ENCODE peak calls at places on chromosomes 12 and 14, in ten cellular contexts. U is breast epithelium, L is uterus, X is transverse colon, R is Peyer's patch, Y is body of pancreas, W is HCT116, G is heart left ventricle, J is sigmoid colon, V is endothelial cell of umbilical vein. E is an unnamed sample. For H3K36me3, the result is how much of the 10 kb centered on the place peaks cover.

GRCh38 chr12:106115450-106115849 is 23.3 kb downstream of the NUAK1 start:
- DNase-seq in L (peak), V (no peak), G (peak), W (no peak), R (no peak), J (no peak), X (no peak), U (no peak), Y (no peak), E (no peak)

GRCh38 chr14:61065671-61066070 is 84.6 kb downstream of the SLC38A6 start:
- DNase-seq in V (no peak), G (no peak), L (no peak), R (no peak), W (no peak), Y (no peak), J (no peak), X (no peak), U (no peak), E (no peak)

GRCh38 chr14:20415723-20416622 is 2.7 kb upstream of the TEP1 start:
- DNase-seq in G (no peak), V (peak), W (peak), U (no peak), X (peak), R (peak), Y (no peak), L (no peak), J (no peak), E (no peak)

GRCh38 chr12:84375472-84375871 is 537.1 kb downstream of the SLC6A15 start:
- DNase-seq in J (no peak), R (no peak), U (no peak), V (no peak), G (no peak), X (no peak), L (no peak), Y (no peak), W (no peak), E (no peak)

GRCh38 chr12:78035913-78036658 is 205.4 kb downstream of the NAV3 start:
- DNase-seq in J (no peak), Y (no peak), G (no peak), W (no peak), L (peak), R (no peak), V (no peak), U (no peak), X (no peak), E (no peak)

GRCh38 chr12:6790496-6791150 is 1.3 kb downstream of the CD4 start:
- DNase-seq in V (no peak), L (no peak), G (no peak), Y (no peak), X (no peak), J (no peak), W (no peak), U (no peak), R (no peak), E (no peak)

GRCh38 chr14:32469388-32470160 is 140.5 kb downstream of the AKAP6 start:
- DNase-seq in J (no peak), Y (no peak), R (no peak), W (peak), L (no peak), X (no peak), U (no peak), G (no peak), V (peak), E (no peak)

GRCh38 chr12:1553987-1554982 is 40.1 kb downstream of the FBXL14 start:
- DNase-seq in L (no peak), R (no peak), G (no peak), U (no peak), W (no peak), J (no peak), V (no peak), X (peak), Y (no peak), E (no peak)

GRCh38 chr12:114396153-114396868 is 9.6 kb downstream of the TBX5 start:
- DNase-seq in W (no peak), J (peak), Y (no peak), X (no peak), V (no peak), G (no peak), U (no peak), L (no peak), R (no peak), E (no peak)

GRCh38 chr12:40325349-40325960 is 100.7 kb downstream of the LRRK2 start:
- DNase-seq in V (peak), R (no peak), Y (no peak), X (no peak), U (no peak), L (no peak), G (no peak), J (no peak), W (peak), E (no peak)

GRCh38 chr12:124961055-124961454 is 27.9 kb downstream of the DHX37 start:
- DNase-seq in R (no peak), G (no peak), X (no peak), U (no peak), V (no peak), W (no peak), J (no peak), L (no peak), Y (no peak), E (no peak)

GRCh38 chr14:28603606-28604005 is 163.0 kb upstream of the FOXG1 start:
- DNase-seq in U (peak), Y (no peak), G (no peak), V (no peak), X (no peak), R (no peak), L (no peak), J (no peak), W (no peak), E (no peak)

GRCh38 chr12:2267624-2268477 is 215.1 kb downstream of the CACNA1C start:
- DNase-seq in U (peak), X (no peak), J (peak), L (no peak), R (no peak), W (no peak), Y (no peak), G (no peak), V (no peak), E (no peak)

GRCh38 chr14:104294983-104295680 is 156.7 kb downstream of the KIF26A start:
- DNase-seq in L (no peak), J (peak), G (peak), V (no peak), X (peak), Y (peak), W (no peak), U (no peak), R (no peak), E (no peak)

GRCh38 chr14:75876526-75876925 is 105.3 kb downstream of the TGFB3 start:
- DNase-seq in Y (peak), L (no peak), J (no peak), R (no peak), W (no peak), U (no peak), V (no peak), G (no peak), X (no peak), E (no peak)

GRCh38 chr12:39440781-39441180 is 2.1 kb downstream of the KIF21A start:
- DNase-seq in W (no peak), R (no peak), X (no peak), V (no peak), G (no peak), U (no peak), Y (no peak), J (no peak), L (no peak), E (no peak)

GRCh38 chr12:25906651-25907340 is 51.7 kb upstream of the RASSF8 start:
- DNase-seq in V (no peak), W (no peak), J (no peak), U (no peak), L (no peak), X (no peak), Y (no peak), R (no peak), G (no peak), E (no peak)

GRCh38 chr12:1047898-1048660 is 57.1 kb downstream of the ERC1 start:
- DNase-seq in V (peak), G (no peak), U (peak), J (no peak), X (no peak), Y (no peak), R (no peak), L (no peak), W (no peak), E (no peak)

GRCh38 chr12:121578230-121579189 is 2.3 kb downstream of the KDM2B start:
- DNase-seq in U (no peak), R (peak), W (no peak), Y (peak), J (peak), L (peak), V (peak), X (peak), G (no peak), E (no peak)

GRCh38 chr12:6146951-6147350 is 22.5 kb upstream of the VWF start:
- DNase-seq in J (no peak), G (no peak), X (no peak), L (no peak), V (no peak), W (no peak), Y (no peak), U (no peak), R (no peak), E (no peak)

GRCh38 chr14:45198551-45198950 is 54.5 kb downstream of the MIS18BP1 start:
- DNase-seq in W (no peak), X (no peak), U (peak), V (no peak), L (no peak), G (no peak), R (no peak), J (no peak), Y (no peak), E (no peak)

GRCh38 chr12:49446571-49446970 is 79.3 kb downstream of the SPATS2 start:
- DNase-seq in L (no peak), Y (no peak), J (no peak), W (no peak), G (no peak), X (no peak), U (no peak), V (no peak), R (no peak), E (no peak)

GRCh38 chr14:24818054-24818822 is 184.2 kb upstream of the GZMB start:
- DNase-seq in W (no peak), Y (peak), U (no peak), X (peak), G (no peak), R (no peak), V (peak), J (no peak), L (no peak), E (no peak)

GRCh38 chr12:50612882-50613281 is 108.1 kb downstream of the DIP2B start:
- DNase-seq in J (no peak), R (no peak), G (no peak), V (no peak), W (no peak), X (no peak), Y (no peak), L (no peak), U (no peak), E (no peak)

GRCh38 chr14:77615231-77616132 is 955 bp downstream of the SPTLC2 start:
- DNase-seq in Y (peak), L (no peak), G (no peak), R (no peak), W (no peak), V (peak), U (no peak), X (peak), J (no peak), E (no peak)

GRCh38 chr12:47818701-47819543 is 781 bp downstream of the HDAC7 start:
- DNase-seq in X (peak), V (peak), G (peak), L (peak), Y (peak), R (peak), U (peak), W (no peak), J (peak), E (no peak)
- TF ChIP-seq POLR2A in X (peak), V (peak), G (peak), L (no peak), Y (peak), R (no peak), U (no peak), W (no peak), J (no peak), E (peak)

DNA sequence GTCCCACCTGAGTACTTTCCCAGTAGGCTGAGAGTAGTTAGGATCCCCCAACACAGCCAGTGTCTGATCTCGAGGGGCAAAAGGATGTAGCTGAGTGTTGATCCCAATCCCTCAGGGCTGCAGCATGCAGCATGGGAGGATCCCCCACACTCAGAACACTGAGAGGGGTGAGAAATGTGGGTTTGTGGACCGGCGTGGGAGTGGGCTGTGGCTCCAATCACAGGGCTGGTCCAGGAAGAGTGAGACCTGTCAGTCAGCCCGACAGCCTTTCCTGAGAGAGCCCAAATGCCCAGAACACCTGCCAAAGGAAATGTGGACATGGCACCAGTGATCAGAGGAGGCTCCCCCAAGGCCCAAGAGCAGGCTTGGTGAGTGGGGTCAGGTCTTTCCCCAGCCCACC is 228.3 kb upstream of the MGAT4C start:
- DNase-seq in U (no peak), V (no peak), R (no peak), G (no peak), Y (no peak), L (no peak), X (no peak), W (no peak), J (peak), E (no peak)
- TF ChIP-seq CTCF in U (no peak), V (no peak), R (no peak), G (no peak), Y (no peak), L (no peak), X (no peak), W (no peak), J (no peak), E (no peak)

GRCh38 chr14:65092340-65092739 is 10.0 kb downstream of the MAX start:
- DNase-seq in R (no peak), V (no peak), Y (no peak), G (no peak), W (no peak), U (no peak), L (no peak), J (no peak), X (no peak), E (no peak)

GRCh38 chr14:65100905-65101541 is 1.3 kb downstream of the MAX start:
- DNase-seq in J (no peak), L (no peak), W (no peak), X (no peak), V (peak), Y (no peak), R (no peak), U (no peak), G (no peak), E (no peak)

GRCh38 chr14:65098586-65098985 is 3.7 kb downstream of the MAX start:
- DNase-seq in U (no peak), W (no peak), L (no peak), G (no peak), R (no peak), J (no peak), Y (no peak), X (no peak), V (peak), E (no peak)

GRCh38 chr14:65095633-65096205 is 6.6 kb downstream of the MAX start:
- DNase-seq in J (peak), L (peak), Y (peak), U (peak), R (no peak), G (peak), V (peak), X (peak), W (no peak), E (no peak)

GRCh38 chr14:65096323-65097089 is 5.8 kb downstream of the MAX start:
- DNase-seq in Y (no peak), V (no peak), R (no peak), U (no peak), J (no peak), W (no peak), L (no peak), X (no peak), G (no peak), E (no peak)
- H3K36me3 ChIP-seq in Y (under half), V (under half), R (under half), U (under half), J (under half), W (under half), L (under half), X (under half), G (under half), E (under half)

GRCh38 chr12:111404362-111405148 is 1.2 kb upstream of the SH2B3 start:
- DNase-seq in R (peak), J (peak), W (no peak), V (peak), X (no peak), G (no peak), Y (peak), U (no peak), L (peak), E (no peak)
- TF ChIP-seq POLR2A in R (no peak), J (no peak), W (no peak), V (no peak), X (no peak), G (no peak), Y (no peak), U (no peak), L (no peak), E (no peak)

GRCh38 chr14:99441157-99441870 is 39.3 kb downstream of the SETD3 start:
- DNase-seq in X (no peak), R (no peak), V (no peak), Y (no peak), W (no peak), U (no peak), J (no peak), L (no peak), G (no peak), E (no peak)
- TF ChIP-seq CTCF in X (no peak), R (no peak), V (no peak), Y (no peak), W (no peak), U (no peak), J (no peak), L (no peak), G (peak), E (no peak)

GRCh38 chr14:49786315-49786714 is 18.4 kb downstream of the KLHDC2 start:
- DNase-seq in G (no peak), X (no peak), V (no peak), U (no peak), W (no peak), Y (no peak), J (no peak), R (no peak), L (no peak), E (no peak)
- H3K36me3 ChIP-seq in G (half or more), X (under half), V (under half), U (under half), W (half or more), Y (under half), J (half or more), R (under half), L (under half), E (half or more)

DNA sequence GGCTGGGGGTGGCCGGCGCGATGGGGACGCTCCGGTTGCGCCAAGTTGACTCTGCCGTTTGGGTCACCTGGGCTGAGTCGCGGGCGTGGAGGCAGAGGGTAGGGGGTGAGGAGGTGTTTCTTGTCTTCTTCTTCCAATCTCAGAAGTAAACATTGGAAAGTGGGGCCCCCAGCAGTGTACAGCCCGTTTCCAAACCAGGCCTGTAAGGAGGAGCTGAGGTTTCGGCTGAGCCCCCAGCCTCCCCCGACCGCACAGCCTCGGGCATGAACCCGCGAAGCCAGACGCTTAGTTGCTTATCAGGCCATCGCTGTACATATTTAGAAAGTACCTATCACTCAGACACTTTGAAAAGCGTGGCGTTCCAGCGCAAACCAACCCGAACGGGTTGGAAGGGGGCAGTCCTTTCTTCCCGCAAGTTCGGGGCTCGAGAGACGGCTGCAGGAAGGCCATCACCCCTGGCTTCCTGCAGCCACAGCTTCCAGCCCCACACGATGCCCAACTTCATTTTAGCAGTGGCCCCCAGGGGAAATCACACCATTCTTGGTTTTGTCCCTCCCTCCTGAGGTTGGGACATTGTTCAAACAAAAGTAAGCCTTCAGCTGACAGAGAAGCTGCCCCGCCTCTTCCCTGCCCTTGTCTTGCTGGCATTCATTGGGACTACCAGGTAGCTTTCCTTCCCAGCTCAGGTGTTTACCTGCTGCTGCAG is 164.1 kb downstream of the ZFP36L1 start:
- DNase-seq in J (no peak), L (no peak), R (no peak), G (no peak), U (peak), X (peak), Y (peak), W (no peak), V (no peak), E (no peak)
- TF ChIP-seq POLR2A in J (no peak), L (no peak), R (no peak), G (no peak), U (no peak), X (no peak), Y (no peak), W (no peak), V (no peak), E (no peak)

GRCh38 chr12:107522692-107523477 is 162.7 kb upstream of the PWP1 start:
- DNase-seq in W (no peak), G (no peak), J (no peak), U (no peak), X (no peak), L (no peak), Y (no peak), V (no peak), R (no peak), E (no peak)
- TF ChIP-seq CTCF in W (peak), G (no peak), J (no peak), U (no peak), X (no peak), L (no peak), Y (no peak), V (no peak), R (no peak), E (no peak)

GRCh38 chr12:15858348-15858747 is 23.8 kb upstream of the STRAP start:
- DNase-seq in R (no peak), U (no peak), V (no peak), Y (no peak), W (no peak), L (no peak), X (no peak), J (no peak), G (no peak), E (no peak)
- H3K36me3 ChIP-seq in R (under half), U (under half), V (under half), Y (under half), W (under half), L (under half), X (under half), J (under half), G (under half), E (under half)